ENCODE peak calls at places on chromosome 7, in nine cellular contexts. G is pancreas, T is astrocyte of the spinal cord, I is left ventricle myocardium inferior, Y is esophagus muscularis mucosa, W is AG09309, R is neural progenitor cell, E is transverse colon, L is GM12864. C is an unnamed sample.

GRCh38 chr7:20153999-20154398 is 63.2 kb downstream of the MACC1 start:
- DNase-seq in G (no peak), T (no peak), I (no peak), Y (no peak), W (no peak), R (no peak), E (no peak), L (no peak), C (no peak)

GRCh38 chr7:131600578-131600977 is 44.1 kb upstream of the PODXL start:
- DNase-seq in G (no peak), T (peak), I (no peak), Y (no peak), W (no peak), R (peak), E (no peak), L (no peak), C (no peak)

GRCh38 chr7:17941171-17941490 is 837 bp upstream of the SNX13 start:
- DNase-seq in G (no peak), T (peak), I (no peak), Y (no peak), W (no peak), R (no peak), E (no peak), L (no peak), C (no peak)

GRCh38 chr7:18770852-18771251 is 275.3 kb downstream of the HDAC9 start:
- DNase-seq in G (no peak), T (no peak), I (no peak), Y (no peak), W (no peak), R (peak), E (no peak), L (no peak), C (no peak)

GRCh38 chr7:37089972-37090371 is 358.7 kb downstream of the ELMO1 start:
- DNase-seq in G (no peak), T (no peak), I (no peak), Y (peak), W (no peak), R (no peak), E (no peak), L (no peak), C (no peak)

GRCh38 chr7:66725843-66726242 is 14.7 kb upstream of the RABGEF1 start:
- DNase-seq in G (no peak), T (no peak), I (no peak), Y (no peak), W (no peak), R (no peak), E (no peak), L (no peak), C (peak)

GRCh38 chr7:84372155-84372621 is 177.6 kb upstream of the SEMA3A start:
- DNase-seq in G (no peak), T (peak), I (no peak), Y (no peak), W (peak), R (peak), E (no peak), L (no peak), C (no peak)

GRCh38 chr7:25908154-25908948 is 243.6 kb upstream of the NFE2L3 start:
- DNase-seq in G (no peak), T (no peak), I (no peak), Y (peak), W (no peak), R (no peak), E (no peak), L (no peak), C (no peak)

GRCh38 chr7:36904802-36905201 is 180.5 kb upstream of the AOAH start:
- DNase-seq in G (no peak), T (no peak), I (no peak), Y (no peak), W (no peak), R (no peak), E (no peak), L (no peak), C (no peak)

GRCh38 chr7:80596933-80597517 is 41.4 kb upstream of the CD36 start:
- DNase-seq in G (no peak), T (no peak), I (no peak), Y (no peak), W (no peak), R (no peak), E (no peak), L (no peak), C (no peak)

GRCh38 chr7:136923111-136923510 is 54.7 kb downstream of the CHRM2 start:
- DNase-seq in G (no peak), T (peak), I (no peak), Y (no peak), W (peak), R (no peak), E (no peak), L (no peak), C (no peak)

GRCh38 chr7:148630078-148630477 is 39.5 kb downstream of the C7orf33 start:
- DNase-seq in G (no peak), T (no peak), I (no peak), Y (no peak), W (no peak), R (no peak), E (no peak), L (no peak), C (no peak)

GRCh38 chr7:16509829-16510228 is 16.8 kb upstream of the LRRC72 start:
- DNase-seq in G (no peak), T (no peak), I (no peak), Y (no peak), W (no peak), R (no peak), E (no peak), L (no peak), C (no peak)

GRCh38 chr7:135979674-135980660 is 2.8 kb upstream of the MTPN start:
- DNase-seq in G (no peak), T (peak), I (no peak), Y (no peak), W (no peak), R (no peak), E (no peak), L (no peak), C (no peak)

GRCh38 chr7:85851571-85852193 is 664.8 kb upstream of the SEMA3D start:
- DNase-seq in G (no peak), T (peak), I (no peak), Y (no peak), W (peak), R (peak), E (no peak), L (no peak), C (no peak)

GRCh38 chr7:7911339-7911738 is 57.3 kb upstream of the GLCCI1 start:
- DNase-seq in G (no peak), T (peak), I (no peak), Y (no peak), W (peak), R (peak), E (no peak), L (no peak), C (no peak)

GRCh38 chr7:50641442-50642405 is 76.5 kb upstream of the DDC start:
- DNase-seq in G (no peak), T (no peak), I (no peak), Y (no peak), W (no peak), R (peak), E (no peak), L (no peak), C (no peak)

GRCh38 chr7:69677905-69678793 is 79.9 kb downstream of the AUTS2 start:
- DNase-seq in G (no peak), T (no peak), I (no peak), Y (no peak), W (no peak), R (no peak), E (no peak), L (no peak), C (no peak)

GRCh38 chr7:25009271-25009670 is 29.3 kb upstream of the OSBPL3 start:
- DNase-seq in G (no peak), T (peak), I (no peak), Y (no peak), W (peak), R (no peak), E (no peak), L (no peak), C (no peak)

GRCh38 chr7:32502656-32503189 is 7.4 kb downstream of the AVL9 start:
- DNase-seq in G (no peak), T (no peak), I (no peak), Y (no peak), W (no peak), R (no peak), E (no peak), L (no peak), C (no peak)

GRCh38 chr7:135747366-135747765 is 1.2 kb downstream of the FAM180A start:
- DNase-seq in G (no peak), T (no peak), I (no peak), Y (no peak), W (no peak), R (no peak), E (no peak), L (no peak), C (no peak)

GRCh38 chr7:22611758-22612079 is 111.7 kb upstream of the STEAP1B start:
- DNase-seq in G (no peak), T (no peak), I (no peak), Y (no peak), W (no peak), R (no peak), E (no peak), L (peak), C (no peak)

GRCh38 chr7:120583835-120584586 is 273.9 kb downstream of the TSPAN12 start:
- DNase-seq in G (no peak), T (peak), I (no peak), Y (no peak), W (no peak), R (no peak), E (no peak), L (no peak), C (no peak)

GRCh38 chr7:142612264-142612881 is 136.9 kb upstream of the PRSS1 start:
- DNase-seq in G (no peak), T (peak), I (no peak), Y (no peak), W (no peak), R (no peak), E (no peak), L (no peak), C (no peak)

GRCh38 chr7:109890622-109891021 is 1200.3 kb upstream of the LRRN3 start:
- DNase-seq in G (no peak), T (no peak), I (no peak), Y (no peak), W (no peak), R (no peak), E (no peak), L (no peak), C (no peak)

GRCh38 chr7:150379590-150380379 is 655 bp downstream of the ZNF775 start:
- DNase-seq in G (no peak), T (no peak), I (no peak), Y (no peak), W (no peak), R (peak), E (no peak), L (no peak), C (no peak)

GRCh38 chr7:74498354-74498753 is 44.6 kb downstream of the GTF2IRD1 start:
- DNase-seq in G (no peak), T (no peak), I (no peak), Y (no peak), W (no peak), R (no peak), E (no peak), L (no peak), C (no peak)

GRCh38 chr7:12475362-12476063 is 71.8 kb upstream of the VWDE start:
- DNase-seq in G (no peak), T (peak), I (no peak), Y (no peak), W (no peak), R (peak), E (no peak), L (no peak), C (no peak)

DNA sequence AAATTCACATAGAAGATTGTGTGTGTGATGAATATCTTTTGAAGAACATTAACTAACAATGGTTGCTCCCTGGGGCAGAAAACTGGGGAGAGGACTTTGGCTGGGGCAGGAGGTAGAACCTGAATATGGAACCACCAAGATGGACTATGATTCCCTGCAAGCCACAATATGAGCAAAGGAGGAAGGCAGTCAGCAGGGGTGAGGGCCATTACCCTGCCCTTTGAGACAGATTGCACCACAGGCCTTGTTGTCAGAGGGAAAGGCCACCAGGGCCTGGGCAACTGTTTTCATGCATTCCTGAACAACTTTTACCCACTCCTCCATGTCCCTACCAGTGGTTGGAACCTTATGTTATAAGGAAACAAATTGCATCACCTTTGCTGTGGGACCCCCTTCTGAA is 670.1 kb upstream of the POM121L12 start:
- DNase-seq in G (no peak), T (no peak), I (no peak), Y (no peak), W (no peak), R (no peak), E (no peak), L (no peak), C (no peak)
- TF ChIP-seq CTCF in G (no peak), T (no peak), I (no peak), Y (no peak), W (no peak), R (no peak), E (no peak), L (no peak), C (no peak)

GRCh38 chr7:94001396-94001795 is 2.8 kb downstream of the BET1 start:
- DNase-seq in G (no peak), T (no peak), I (no peak), Y (no peak), W (peak), R (no peak), E (no peak), L (no peak), C (no peak)
- TF ChIP-seq CTCF in G (no peak), T (no peak), I (no peak), Y (no peak), W (no peak), R (no peak), E (no peak), L (no peak), C (no peak)

GRCh38 chr7:100477871-100478248 is 1.2 kb downstream of the TSC22D4 start:
- DNase-seq in G (no peak), T (peak), I (no peak), Y (no peak), W (no peak), R (no peak), E (no peak), L (no peak), C (no peak)

GRCh38 chr7:100478966-100479660 is at the start of gene TSC22D4:
- DNase-seq in G (peak), T (peak), I (peak), Y (peak), W (peak), R (peak), E (peak), L (peak), C (peak)

GRCh38 chr7:100475549-100475948 is 3.5 kb downstream of the TSC22D4 start:
- DNase-seq in G (no peak), T (no peak), I (peak), Y (no peak), W (no peak), R (no peak), E (no peak), L (no peak), C (no peak)

GRCh38 chr7:100476108-100476780 is 2.8 kb downstream of the TSC22D4 start:
- DNase-seq in G (no peak), T (no peak), I (no peak), Y (no peak), W (no peak), R (no peak), E (no peak), L (no peak), C (no peak)

GRCh38 chr7:100476903-100477870 is 1.8 kb downstream of the TSC22D4 start:
- DNase-seq in G (no peak), T (no peak), I (no peak), Y (no peak), W (no peak), R (no peak), E (peak), L (no peak), C (no peak)
- TF ChIP-seq CTCF in G (no peak), T (peak), I (no peak), Y (no peak), W (peak), R (peak), E (no peak), L (peak), C (no peak)

GRCh38 chr7:140079121-140079536 is 16.4 kb upstream of the PARP12 start:
- DNase-seq in G (no peak), T (peak), I (no peak), Y (no peak), W (no peak), R (peak), E (no peak), L (no peak), C (no peak)
- TF ChIP-seq CTCF in G (no peak), T (peak), I (peak), Y (no peak), W (peak), R (peak), E (no peak), L (peak), C (no peak)

GRCh38 chr7:79245623-79246249 is 207.7 kb downstream of the MAGI2 start:
- DNase-seq in G (no peak), T (no peak), I (no peak), Y (no peak), W (no peak), R (peak), E (no peak), L (no peak), C (no peak)
- TF ChIP-seq CTCF in G (no peak), T (no peak), I (no peak), Y (no peak), W (no peak), R (peak), E (no peak), L (no peak), C (no peak)